ENCODE peak calls at places on chromosomes 1 and 21, in six cellular contexts. One of them, this sample, is unnamed.

GRCh38 chr1:11934295-11935039 is at the start of gene PLOD1:
- DNase-seq in foreskin fibroblast: peak; percentile 89
- DNase-seq in iris pigment epithelial cell: peak; percentile 87
- DNase-seq in GM03348: peak; percentile 98
- DNase-seq in iPS DF 19.7: no peak
- DNase-seq in ELR: peak; percentile 87
- DNase-seq in this sample: peak; percentile 88

GRCh38 chr1:200302893-200303250 is 107.0 kb downstream of the ZNF281 start:
- DNase-seq in foreskin fibroblast: no peak
- DNase-seq in ELR: no peak
- DNase-seq in iPS DF 19.7: no peak
- DNase-seq in iris pigment epithelial cell: peak; percentile 33
- DNase-seq in GM03348: peak; percentile 40
- DNase-seq in this sample: no peak

GRCh38 chr1:110319332-110320167 is 19.6 kb upstream of the RBM15 start:
- DNase-seq in foreskin fibroblast: no peak
- DNase-seq in GM03348: no peak
- DNase-seq in ELR: no peak
- DNase-seq in iris pigment epithelial cell: peak; percentile 19
- DNase-seq in iPS DF 19.7: no peak
- DNase-seq in this sample: no peak

GRCh38 chr1:114353233-114353632 is 157.8 kb downstream of the TRIM33 start:
- DNase-seq in iPS DF 19.7: no peak
- DNase-seq in iris pigment epithelial cell: peak; percentile 80
- DNase-seq in ELR: peak; percentile 38
- DNase-seq in GM03348: peak; percentile 38
- DNase-seq in foreskin fibroblast: peak; percentile 35
- DNase-seq in this sample: peak; percentile 66

GRCh38 chr1:1250828-1251284 is 4.3 kb upstream of the C1QTNF12 start:
- DNase-seq in ELR: no peak
- DNase-seq in foreskin fibroblast: no peak
- DNase-seq in GM03348: no peak
- DNase-seq in iris pigment epithelial cell: no peak
- DNase-seq in iPS DF 19.7: no peak
- DNase-seq in this sample: peak; percentile 71

GRCh38 chr1:24886241-24886640 is 43.8 kb downstream of the RUNX3 start:
- DNase-seq in foreskin fibroblast: no peak
- DNase-seq in iPS DF 19.7: no peak
- DNase-seq in ELR: no peak
- DNase-seq in iris pigment epithelial cell: no peak
- DNase-seq in GM03348: no peak
- DNase-seq in this sample: no peak

GRCh38 chr21:45593162-45594022 is 50.1 kb upstream of the PCBP3 start:
- DNase-seq in foreskin fibroblast: no peak
- DNase-seq in iris pigment epithelial cell: no peak
- DNase-seq in iPS DF 19.7: no peak
- DNase-seq in GM03348: no peak
- DNase-seq in ELR: no peak
- DNase-seq in this sample: no peak

GRCh38 chr1:240500681-240501080 is 111.3 kb downstream of the GREM2 start:
- DNase-seq in ELR: no peak
- DNase-seq in iris pigment epithelial cell: no peak
- DNase-seq in iPS DF 19.7: no peak
- DNase-seq in GM03348: no peak
- DNase-seq in foreskin fibroblast: no peak
- DNase-seq in this sample: no peak

GRCh38 chr1:6474815-6475282 is 8.9 kb upstream of the TNFRSF25 start:
- DNase-seq in GM03348: no peak
- DNase-seq in ELR: no peak
- DNase-seq in foreskin fibroblast: no peak
- DNase-seq in iPS DF 19.7: no peak
- DNase-seq in iris pigment epithelial cell: no peak
- DNase-seq in this sample: no peak

GRCh38 chr21:36478207-36478701 is 1.7 kb downstream of the CLDN14 start:
- DNase-seq in iris pigment epithelial cell: peak; percentile 96
- DNase-seq in ELR: peak; percentile 92
- DNase-seq in GM03348: peak; percentile 85
- DNase-seq in foreskin fibroblast: peak; percentile 71
- DNase-seq in iPS DF 19.7: no peak
- DNase-seq in this sample: no peak

GRCh38 chr1:41783189-41783639 is 135.5 kb downstream of the HIVEP3 start:
- DNase-seq in foreskin fibroblast: peak; percentile 92
- DNase-seq in iPS DF 19.7: no peak
- DNase-seq in GM03348: peak; percentile 87
- DNase-seq in ELR: peak; percentile 95
- DNase-seq in iris pigment epithelial cell: peak; percentile 82
- DNase-seq in this sample: no peak

GRCh38 chr1:87149166-87150065 is 179.3 kb upstream of the LMO4 start:
- DNase-seq in foreskin fibroblast: peak; percentile 45
- DNase-seq in ELR: peak; percentile 53
- DNase-seq in GM03348: peak; percentile 77
- DNase-seq in iPS DF 19.7: no peak
- DNase-seq in iris pigment epithelial cell: peak; percentile 40
- DNase-seq in this sample: no peak